ENCODE peak calls at places on chromosomes 5 and 9, in seven cellular contexts. G is iPS-NIHi11; E is HFFc6; L is stimulated activated CD4-positive, alpha-beta T cell treated with anti-CD3 and anti-CD28 coated beads, Interleukin-4, amount 100 ng/mL, for 48 hours; F is amniotic stem cell; D is G401; Z is Caco-2. N is an unnamed sample.

GRCh38 chr9:33795819-33796218 is 458 bp downstream of the PRSS3 start:
- DNase-seq in G (no peak), E (no peak), L (no peak), F (no peak), D (no peak), Z (no peak), N (no peak)

GRCh38 chr5:180802325-180803180 is at the start of gene MGAT1:
- DNase-seq in G (peak), E (peak), L (peak), F (peak), D (no peak), Z (peak), N (peak)

GRCh38 chr5:174503461-174504265 is 220.7 kb upstream of the MSX2 start:
- DNase-seq in G (no peak), E (peak), L (no peak), F (peak), D (peak), Z (peak), N (no peak)

GRCh38 chr9:84504360-84504759 is 163.8 kb upstream of the SLC28A3 start:
- DNase-seq in G (no peak), E (no peak), L (no peak), F (no peak), D (no peak), Z (no peak), N (no peak)

GRCh38 chr9:105246656-105247162 is 2.3 kb downstream of the SLC44A1 start:
- DNase-seq in G (no peak), E (no peak), L (no peak), F (no peak), D (no peak), Z (no peak), N (no peak)

GRCh38 chr5:1182633-1183423 is 18.6 kb upstream of the SLC6A19 start:
- DNase-seq in G (no peak), E (no peak), L (no peak), F (no peak), D (no peak), Z (peak), N (no peak)

GRCh38 chr9:88531920-88532319 is 3.1 kb upstream of the NXNL2 start:
- DNase-seq in G (peak), E (no peak), L (no peak), F (no peak), D (no peak), Z (no peak), N (no peak)

GRCh38 chr9:104238668-104239067 is 144.6 kb downstream of the SMC2 start:
- DNase-seq in G (no peak), E (no peak), L (no peak), F (no peak), D (no peak), Z (no peak), N (no peak)

GRCh38 chr9:136124976-136125692 is 6.5 kb upstream of the TMEM250 start:
- DNase-seq in G (no peak), E (no peak), L (no peak), F (no peak), D (no peak), Z (no peak), N (no peak)

GRCh38 chr5:9617191-9617590 is 13.0 kb downstream of the TAS2R1 start:
- DNase-seq in G (no peak), E (no peak), L (no peak), F (no peak), D (no peak), Z (peak), N (no peak)

GRCh38 chr9:131530930-131531832 is at the start of gene UCK1:
- DNase-seq in G (peak), E (peak), L (peak), F (peak), D (peak), Z (peak), N (peak)

GRCh38 chr5:68369436-68370125 is 154.0 kb downstream of the PIK3R1 start:
- DNase-seq in G (no peak), E (no peak), L (peak), F (no peak), D (no peak), Z (no peak), N (peak)

GRCh38 chr5:134964359-134965270 is 3.1 kb upstream of the CATSPER3 start:
- DNase-seq in G (no peak), E (no peak), L (no peak), F (no peak), D (no peak), Z (no peak), N (no peak)

GRCh38 chr9:79883073-79883645 is 311.4 kb downstream of the TLE4 start:
- DNase-seq in G (no peak), E (no peak), L (no peak), F (no peak), D (no peak), Z (no peak), N (no peak)

GRCh38 chr5:151585970-151586369 is 5.2 kb downstream of the FAT2 start:
- DNase-seq in G (no peak), E (peak), L (no peak), F (no peak), D (peak), Z (no peak), N (no peak)

GRCh38 chr5:135729582-135729879 is 104.9 kb upstream of the SLC25A48 start:
- DNase-seq in G (no peak), E (no peak), L (no peak), F (no peak), D (no peak), Z (peak), N (no peak)

N was measured in dermis microvascular lymphatic vessel endothelial cell.